ENCODE peak calls at places on chromosomes 7 and 10, in six cellular contexts. W is A549, C is GM12878, D is HepG2, M is IMR-90, S is K562. L is an unnamed sample.

GRCh38 chr10:80855348-80855971 is 317.8 kb downstream of the SH2D4B start:
- DNase-seq in C (peak), W (no peak), M (no peak), S (peak), D (peak), L (peak)

GRCh38 chr7:113289140-113289740 is 170.9 kb upstream of the SMIM30 start:
- DNase-seq in W (no peak), D (peak), S (peak), C (no peak), M (peak), L (peak)

GRCh38 chr7:91165846-91166230 is 98.4 kb upstream of the FZD1 start:
- DNase-seq in W (no peak), D (no peak), M (peak), C (no peak), S (no peak), L (no peak)

GRCh38 chr10:122122493-122122892 is 133.5 kb downstream of the TACC2 start:
- DNase-seq in D (no peak), M (no peak), C (no peak), S (no peak), W (no peak), L (no peak)

GRCh38 chr10:44186150-44186549 is 198.7 kb downstream of the CXCL12 start:
- DNase-seq in S (no peak), D (no peak), C (no peak), W (no peak), M (peak), L (no peak)

GRCh38 chr10:102785818-102786217 is 42.1 kb downstream of the WBP1L start:
- DNase-seq in W (no peak), S (no peak), M (peak), C (no peak), D (no peak), L (no peak)

GRCh38 chr10:124372906-124373305 is 45.8 kb downstream of the OAT start:
- DNase-seq in C (no peak), M (no peak), D (no peak), S (no peak), W (no peak), L (no peak)

GRCh38 chr10:106582291-106582690 is 582.2 kb downstream of the SORCS1 start:
- DNase-seq in M (peak), W (no peak), D (no peak), S (no peak), C (no peak), L (no peak)

GRCh38 chr7:99143853-99144672 is at the start of gene SMURF1:
- DNase-seq in S (peak), W (peak), M (peak), D (peak), C (no peak), L (peak)

GRCh38 chr10:117684211-117684610 is 141.7 kb downstream of the EMX2 start:
- DNase-seq in S (no peak), M (no peak), D (no peak), C (no peak), W (no peak), L (no peak)

GRCh38 chr10:91681361-91682276 is 48.7 kb upstream of the PPP1R3C start:
- DNase-seq in W (no peak), D (no peak), S (peak), C (no peak), M (no peak), L (no peak)

GRCh38 chr7:91720255-91720937 is 160.1 kb downstream of the MTERF1 start:
- DNase-seq in C (no peak), S (no peak), W (no peak), M (peak), D (no peak), L (no peak)

GRCh38 chr10:23174974-23175512 is 17.1 kb upstream of the PTF1A start:
- DNase-seq in C (no peak), M (no peak), W (no peak), S (no peak), D (no peak), L (no peak)

GRCh38 chr7:37231613-37232012 is 217.1 kb downstream of the ELMO1 start:
- DNase-seq in S (no peak), W (no peak), M (no peak), C (no peak), D (no peak), L (no peak)
- TF ChIP-seq BHLHE40 in S (no peak), W (no peak), M (no peak), C (no peak), D (no peak), L (no peak)

GRCh38 chr7:1226155-1226901 is 6.3 kb upstream of the UNCX start:
- DNase-seq in M (no peak), C (no peak), W (no peak), S (no peak), D (no peak), L (no peak)

GRCh38 chr7:1225462-1226154 is 7.1 kb upstream of the UNCX start:
- DNase-seq in M (no peak), S (peak), W (peak), D (no peak), C (no peak), L (peak)

GRCh38 chr7:1223196-1224092 is 9.2 kb upstream of the UNCX start:
- DNase-seq in C (no peak), W (no peak), D (peak), M (no peak), S (peak), L (no peak)

GRCh38 chr7:1227071-1227804 is 5.4 kb upstream of the UNCX start:
- DNase-seq in M (no peak), S (no peak), W (no peak), C (no peak), D (no peak), L (no peak)

DNA sequence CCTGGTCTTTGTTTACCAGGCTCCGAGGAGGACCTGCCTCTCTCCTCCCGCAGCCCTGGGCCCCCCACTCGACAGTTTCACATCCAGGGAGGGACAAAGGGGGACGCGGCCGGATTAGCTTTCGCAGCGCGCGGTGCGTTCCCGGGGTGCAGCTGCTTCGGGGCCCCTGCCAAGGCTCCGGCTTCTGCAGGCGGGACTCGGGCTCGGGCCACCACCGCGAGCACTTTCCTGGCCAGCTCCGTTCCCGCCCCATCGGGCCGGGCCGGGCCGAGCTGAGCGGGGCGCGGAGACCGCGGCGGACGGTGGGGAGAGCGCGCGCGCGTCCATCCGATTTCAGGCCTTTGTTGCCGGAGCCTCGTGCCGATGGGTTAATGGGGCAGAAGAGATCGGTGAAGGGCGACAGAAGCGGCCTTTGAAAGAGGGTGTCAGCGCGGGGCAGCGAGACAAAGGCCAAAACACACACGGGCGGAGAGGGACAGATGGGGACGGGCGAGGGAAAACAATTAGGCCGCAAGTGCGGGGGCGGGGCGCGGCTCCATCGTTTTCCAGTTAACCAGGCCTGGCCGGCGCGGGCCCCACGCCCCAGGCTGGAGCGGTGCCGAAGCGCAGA is 8.5 kb upstream of the UNCX start:
- DNase-seq in C (no peak), M (no peak), S (no peak), W (no peak), D (no peak), L (no peak)
- TF ChIP-seq BHLHE40 in C (no peak), M (no peak), S (no peak), W (no peak), D (no peak), L (no peak)

DNA sequence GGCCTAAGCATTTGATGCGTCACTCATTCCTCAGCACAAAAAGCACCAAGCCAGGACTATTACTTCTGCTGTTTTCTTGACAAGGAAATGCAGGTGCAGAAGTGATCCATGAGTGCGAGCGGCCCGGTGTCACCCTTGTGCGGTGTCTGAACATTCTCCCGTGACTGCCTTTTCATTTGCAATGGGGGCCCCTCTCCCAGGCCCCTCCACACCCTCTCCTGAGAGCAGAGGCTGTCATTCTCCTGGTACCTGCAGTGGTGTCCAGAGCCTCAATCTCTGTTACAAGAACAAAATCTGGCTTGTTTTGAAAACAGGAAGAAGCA is 213.0 kb downstream of the DIP2C start:
- DNase-seq in M (no peak), S (no peak), D (no peak), C (no peak), W (no peak), L (no peak)
- TF ChIP-seq BHLHE40 in M (no peak), S (no peak), D (no peak), C (no peak), W (no peak), L (no peak)

GRCh38 chr7:1559626-1560590 is 3.9 kb upstream of the TMEM184A start:
- DNase-seq in S (no peak), M (no peak), C (no peak), W (no peak), D (no peak), L (no peak)

GRCh38 chr7:1557771-1558170 is 1.8 kb upstream of the TMEM184A start:
- DNase-seq in M (no peak), S (no peak), W (no peak), D (no peak), C (no peak), L (no peak)

GRCh38 chr7:1558841-1559625 is 3.0 kb upstream of the TMEM184A start:
- DNase-seq in M (no peak), C (no peak), D (no peak), W (no peak), S (no peak), L (no peak)

GRCh38 chr7:1557006-1557405 is 1.0 kb upstream of the TMEM184A start:
- DNase-seq in S (no peak), C (no peak), W (no peak), M (no peak), D (no peak), L (no peak)

DNA sequence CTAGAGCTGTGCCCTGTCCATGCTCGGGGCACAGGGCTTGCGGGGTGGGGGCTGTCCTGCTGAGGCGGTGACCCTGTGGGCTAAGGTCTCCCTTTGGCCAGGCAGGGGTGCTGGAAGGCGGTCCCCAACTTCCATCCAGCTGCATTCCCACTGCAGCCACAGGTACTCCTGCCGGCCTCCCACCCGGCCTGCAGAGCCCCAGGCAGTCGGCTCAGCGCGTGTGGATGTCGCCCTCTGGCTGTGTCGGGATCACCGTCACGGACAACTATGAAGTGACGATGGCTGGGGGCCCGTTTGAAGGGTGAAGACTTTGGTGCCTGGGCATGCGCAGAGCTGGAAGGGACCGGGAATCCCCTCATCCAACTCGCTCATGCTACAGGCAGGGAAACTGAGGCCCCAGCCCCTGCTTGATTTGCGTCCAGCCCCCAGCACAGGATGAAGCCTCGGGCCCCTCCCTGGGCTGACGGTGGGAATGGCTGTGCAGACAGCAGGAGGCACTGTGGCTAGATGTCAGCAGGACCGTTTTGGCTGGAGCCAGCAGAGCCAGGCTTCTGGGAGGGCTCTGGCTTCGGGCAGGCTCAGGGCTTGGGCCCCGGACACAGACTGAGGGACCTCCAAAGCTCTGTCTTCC is 2.3 kb upstream of the TMEM184A start:
- DNase-seq in C (no peak), W (no peak), D (peak), S (peak), M (no peak), L (peak)
- TF ChIP-seq BHLHE40 in C (no peak), W (no peak), D (peak), S (no peak), M (no peak), L (no peak)

GRCh38 chr10:101267776-101268175 is 38.5 kb upstream of the LBX1 start:
- DNase-seq in D (no peak), C (no peak), S (no peak), W (no peak), M (no peak), L (no peak)

GRCh38 chr10:101263146-101263837 is 34.0 kb upstream of the LBX1 start:
- DNase-seq in D (no peak), W (no peak), S (no peak), C (no peak), M (no peak), L (no peak)

GRCh38 chr10:101270763-101271162 is 41.5 kb upstream of the LBX1 start:
- DNase-seq in C (no peak), D (no peak), S (no peak), M (no peak), W (no peak), L (no peak)

GRCh38 chr10:101267336-101267735 is 38.1 kb upstream of the LBX1 start:
- DNase-seq in S (no peak), C (no peak), D (no peak), M (no peak), W (no peak), L (no peak)

GRCh38 chr10:101266396-101267298 is 37.4 kb upstream of the LBX1 start:
- DNase-seq in C (no peak), W (no peak), M (no peak), S (no peak), D (no peak), L (no peak)
- TF ChIP-seq BHLHE40 in C (no peak), W (no peak), M (no peak), S (no peak), D (no peak), L (no peak)

DNA sequence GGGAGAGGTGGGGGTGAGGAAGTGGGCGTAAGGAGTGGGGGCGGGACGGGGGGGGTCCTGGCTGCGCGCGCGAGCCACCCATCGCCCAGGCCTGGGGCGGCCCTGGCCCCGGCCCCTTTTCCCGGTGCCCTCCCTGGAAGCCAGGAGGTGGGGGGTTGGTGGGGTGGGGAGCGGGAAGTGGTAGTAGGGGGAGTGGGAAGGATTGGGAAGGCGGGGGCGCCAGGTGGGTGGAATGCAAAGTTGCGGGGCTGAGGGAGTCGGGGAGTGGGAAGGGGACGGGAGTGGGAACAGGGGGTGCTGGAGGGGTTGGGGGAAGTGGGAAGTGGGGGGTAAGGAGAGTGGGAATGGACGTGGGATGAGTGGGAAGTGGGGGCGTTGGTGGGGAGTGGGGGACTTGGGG is 369 bp upstream of the MMD2 start:
- DNase-seq in D (no peak), C (no peak), W (no peak), S (no peak), M (no peak), L (no peak)
- TF ChIP-seq BHLHE40 in D (no peak), C (no peak), W (no peak), S (no peak), M (no peak), L (no peak)

DNA sequence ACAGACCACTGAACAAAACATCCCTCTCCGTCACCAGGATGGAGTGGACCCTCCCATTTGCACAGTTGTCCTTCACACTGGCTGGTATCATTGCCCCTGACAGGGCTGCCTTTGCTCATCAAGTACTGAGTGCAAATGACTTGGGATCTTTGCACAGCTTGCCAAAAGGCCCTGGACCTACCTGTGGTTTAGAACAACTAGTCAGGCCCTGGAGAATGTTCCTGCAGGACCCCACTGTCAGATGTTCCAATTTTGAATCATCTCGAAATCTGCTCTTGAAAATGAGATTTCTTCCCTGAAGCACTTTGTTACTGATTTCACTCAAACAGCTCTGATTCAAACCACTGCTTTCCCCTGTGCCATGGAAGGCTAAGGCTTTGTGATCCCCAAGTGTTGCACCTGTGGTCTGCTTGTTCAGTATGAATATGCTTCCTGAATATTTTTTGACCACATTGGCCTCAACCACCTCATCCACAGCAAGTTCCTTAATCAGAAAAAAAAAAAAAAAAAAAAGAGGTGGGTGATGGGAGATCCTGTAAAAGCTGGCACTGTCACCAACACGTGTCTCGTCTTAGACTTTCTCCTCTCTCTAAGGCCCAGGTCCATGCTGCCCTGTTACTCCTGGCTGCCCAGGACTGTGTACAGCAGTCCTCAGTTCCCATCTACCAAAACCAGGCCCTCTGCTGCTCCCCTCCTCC is 2.7 kb upstream of the AOAH start:
- DNase-seq in S (no peak), W (no peak), C (no peak), M (no peak), D (no peak), L (no peak)
- TF ChIP-seq BHLHE40 in S (no peak), W (no peak), C (no peak), M (no peak), D (no peak), L (no peak)

L was measured in HEK293T.